ENCODE peak calls at places on chromosomes 12 and 14, in five cellular contexts. U is K562, I is GM12878, C is HCT116, R is HepG2. P is an unnamed sample.

GRCh38 chr14:91649930-91650329 is 82.0 kb downstream of the CATSPERB start:
- DNase-seq in R (peak), C (peak), I (no peak), U (no peak), P (no peak)

GRCh38 chr14:69882086-69882864 is 3.1 kb downstream of the SMOC1 start:
- DNase-seq in C (no peak), U (no peak), R (no peak), I (no peak), P (no peak)

GRCh38 chr12:113049976-113050742 is 6.4 kb upstream of the DTX1 start:
- DNase-seq in I (no peak), C (peak), R (peak), U (no peak), P (no peak)

GRCh38 chr14:75628816-75629215 is 31.9 kb downstream of the ERG28 start:
- DNase-seq in C (no peak), R (no peak), U (no peak), I (no peak), P (no peak)

GRCh38 chr12:52872644-52873384 is 24.0 kb upstream of the KRT78 start:
- DNase-seq in R (no peak), C (no peak), U (no peak), I (no peak), P (no peak)

GRCh38 chr12:52191841-52192791 is at the start of gene KRT80:
- DNase-seq in U (no peak), R (peak), C (peak), I (no peak), P (no peak)

GRCh38 chr12:53324113-53324778 is 2.8 kb upstream of the AAAS start:
- DNase-seq in R (no peak), I (peak), C (no peak), U (no peak), P (peak)

GRCh38 chr14:30484976-30485375 is 74.0 kb upstream of the G2E3 start:
- DNase-seq in R (no peak), U (no peak), I (no peak), C (no peak), P (peak)

GRCh38 chr12:128140551-128140950 is 126.4 kb upstream of the TMEM132C start:
- DNase-seq in R (no peak), U (no peak), C (no peak), I (no peak), P (no peak)

GRCh38 chr14:29906256-29906885 is 21.3 kb downstream of the PRKD1 start:
- DNase-seq in I (no peak), C (no peak), R (peak), U (no peak), P (no peak)

GRCh38 chr12:27343255-27344000 is 10.8 kb downstream of the BMAL2 start:
- DNase-seq in R (no peak), U (no peak), I (no peak), C (no peak), P (no peak)

GRCh38 chr14:22190411-22191191 is 398.4 kb downstream of the DAD1 start:
- DNase-seq in I (no peak), C (no peak), R (no peak), U (no peak), P (no peak)

GRCh38 chr12:122072031-122072970 is 6.3 kb upstream of the MLXIP start:
- DNase-seq in R (no peak), C (no peak), I (no peak), U (no peak), P (no peak)

GRCh38 chr14:79334272-79334671 is 877.0 kb downstream of the DIO2 start:
- DNase-seq in R (no peak), C (no peak), U (no peak), I (no peak), P (no peak)

GRCh38 chr12:82474798-82475184 is 116.5 kb downstream of the METTL25 start:
- DNase-seq in U (no peak), R (no peak), I (no peak), C (no peak), P (no peak)

GRCh38 chr12:68374315-68374982 is 42.3 kb upstream of the MDM1 start:
- DNase-seq in I (peak), C (no peak), R (no peak), U (no peak), P (no peak)

GRCh38 chr14:55221968-55222367 is 30.6 kb upstream of the DLGAP5 start:
- DNase-seq in U (no peak), R (no peak), I (no peak), C (no peak), P (no peak)

GRCh38 chr12:3973939-3974644 is 100.9 kb upstream of the PARP11 start:
- DNase-seq in C (no peak), U (no peak), R (no peak), I (no peak), P (peak)

GRCh38 chr12:58419905-58420304 is 478.5 kb downstream of the ATP23 start:
- DNase-seq in R (no peak), I (no peak), C (no peak), U (no peak), P (no peak)

GRCh38 chr12:58420496-58420895 is 479.1 kb downstream of the ATP23 start:
- DNase-seq in C (no peak), U (no peak), R (no peak), I (no peak), P (no peak)

GRCh38 chr12:58424735-58425379 is 483.5 kb downstream of the ATP23 start:
- DNase-seq in R (no peak), I (no peak), C (no peak), U (no peak), P (no peak)

GRCh38 chr12:58421990-58422389 is 480.6 kb downstream of the ATP23 start:
- DNase-seq in C (no peak), I (no peak), U (no peak), R (no peak), P (no peak)

DNA sequence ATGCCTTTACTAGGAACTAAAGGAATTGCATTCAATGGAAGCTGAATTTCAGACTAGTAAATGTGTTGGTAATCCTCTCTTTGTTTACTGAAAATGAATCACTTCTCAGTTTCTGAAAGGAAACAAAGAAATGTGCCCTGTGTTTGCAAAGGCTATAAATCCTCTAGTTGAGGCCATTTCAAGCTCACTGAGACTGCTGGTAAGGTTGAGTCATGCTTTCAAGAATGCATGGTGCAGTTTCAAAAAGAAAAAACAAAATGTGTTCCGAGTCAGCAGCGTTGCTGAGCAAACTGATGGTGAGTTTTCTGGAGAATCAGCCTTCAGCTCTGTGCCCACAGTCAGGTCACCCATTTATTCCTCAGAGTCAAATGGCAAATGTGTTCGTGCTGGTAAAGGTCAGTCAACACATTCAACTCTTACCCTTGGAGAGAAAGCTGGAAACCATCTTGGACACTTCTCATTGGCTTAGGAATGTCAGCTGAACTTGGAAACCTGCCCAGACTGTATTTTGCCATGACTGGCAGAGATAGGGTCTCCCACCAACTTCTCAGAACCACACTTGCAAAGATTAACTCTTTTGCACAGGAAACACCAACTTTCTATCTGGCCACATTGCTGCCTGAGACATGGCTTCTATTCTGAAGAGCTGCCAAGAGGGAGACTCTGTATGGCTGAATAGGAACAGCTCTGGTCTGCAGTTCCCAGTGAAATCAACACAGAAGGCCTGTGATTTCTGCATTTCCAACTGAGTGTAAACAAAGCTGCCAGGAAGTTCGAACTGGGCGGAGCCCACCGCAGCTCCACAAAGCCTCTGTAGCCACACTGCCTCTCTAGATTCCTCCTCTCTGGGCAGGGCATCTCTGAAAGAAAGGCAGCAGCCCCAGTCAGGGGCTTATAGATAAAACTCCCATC is 484.4 kb downstream of the ATP23 start:
- DNase-seq in R (peak), C (peak), U (no peak), I (peak), P (no peak)
- TF ChIP-seq SRF in R (no peak), C (no peak), U (no peak), I (no peak), P (no peak)

GRCh38 chr12:115451151-115451784 is 767.3 kb upstream of the TBX3 start:
- DNase-seq in U (no peak), R (no peak), I (no peak), C (no peak), P (no peak)
- H3K4me3 ChIP-seq in U (no peak), R (peak), I (peak), C (peak), P (peak)

DNA sequence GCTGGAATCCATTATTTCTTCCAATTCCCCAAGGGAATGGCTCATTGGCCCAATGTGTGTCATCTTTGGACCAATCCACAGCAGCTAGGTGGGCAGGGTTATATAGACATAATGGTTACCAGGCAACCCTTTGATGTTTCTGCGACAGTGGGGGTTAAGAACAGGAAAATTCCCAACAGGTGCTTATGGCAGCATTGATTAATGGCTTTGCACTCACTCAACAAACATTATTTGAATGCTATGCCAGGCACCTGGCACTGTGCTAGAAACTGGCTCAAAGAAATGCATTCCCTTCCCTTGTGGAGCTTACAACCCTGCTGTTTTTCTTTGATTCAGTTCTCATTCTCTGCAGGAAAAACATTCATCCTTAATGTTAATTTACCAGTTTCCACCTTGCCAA is 1221.0 kb downstream of the AACS start:
- DNase-seq in R (no peak), I (no peak), U (no peak), C (no peak), P (no peak)
- TF ChIP-seq SRF in R (no peak), I (no peak), U (no peak), C (no peak), P (no peak)

DNA sequence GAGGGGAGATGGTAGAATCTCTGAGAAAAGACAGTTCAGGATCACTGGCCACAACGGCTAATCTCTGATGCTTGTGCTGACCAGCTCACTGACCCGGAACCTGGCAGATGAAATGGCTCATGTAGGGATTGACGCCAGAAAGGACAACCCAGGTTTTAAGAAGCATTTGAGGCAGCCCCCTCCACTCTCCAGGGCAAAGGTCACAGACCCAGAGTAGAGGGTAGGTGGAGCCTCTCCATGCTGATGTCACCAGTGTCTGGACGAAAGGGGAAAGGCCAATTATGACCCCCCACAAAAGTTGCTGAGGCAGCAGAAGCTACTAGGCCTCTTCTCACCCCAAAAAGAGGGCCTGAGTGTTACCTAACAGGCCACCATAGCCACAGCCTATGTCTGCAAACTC is 1.2 kb downstream of the METTL1 start:
- DNase-seq in C (no peak), R (no peak), I (no peak), U (no peak), P (no peak)
- H3K4me3 ChIP-seq in C (peak), R (peak), I (peak), U (peak), P (no peak)

GRCh38 chr12:108647936-108648287 is 14.2 kb upstream of the SELPLG start:
- DNase-seq in I (no peak), U (no peak), C (no peak), R (no peak), P (no peak)

GRCh38 chr12:108649668-108650067 is 16.0 kb upstream of the SELPLG start:
- DNase-seq in C (peak), U (no peak), I (no peak), R (no peak), P (no peak)

GRCh38 chr12:108650083-108650482 is 16.4 kb upstream of the SELPLG start:
- DNase-seq in C (peak), I (no peak), R (no peak), U (no peak), P (no peak)

GRCh38 chr12:108648371-108648770 is 14.7 kb upstream of the SELPLG start:
- DNase-seq in U (no peak), R (no peak), I (no peak), C (no peak), P (no peak)

DNA sequence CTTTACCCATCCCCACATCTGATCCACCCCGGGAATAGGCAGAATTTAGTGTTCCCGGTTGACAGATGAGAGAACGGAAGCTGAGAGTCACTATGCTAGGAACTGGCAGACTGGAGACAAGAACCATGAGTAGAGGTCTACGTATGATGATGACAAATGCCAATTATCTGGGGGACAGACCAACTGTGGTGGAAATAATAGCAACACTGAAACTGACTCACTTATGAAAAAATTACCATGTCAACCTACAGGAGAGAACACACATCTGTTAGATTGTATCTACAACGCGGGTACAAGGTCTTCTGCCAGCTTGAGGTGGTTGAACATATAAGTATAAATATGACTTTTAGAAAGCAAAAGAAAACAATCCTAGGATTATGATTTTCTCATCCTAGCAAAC is 15.4 kb upstream of the SELPLG start:
- DNase-seq in C (no peak), R (no peak), U (no peak), I (no peak), P (no peak)
- TF ChIP-seq SRF in C (no peak), R (no peak), U (no peak), I (no peak), P (no peak)

GRCh38 chr14:104582649-104583048 is 3.1 kb downstream of the C14orf180 start:
- DNase-seq in R (no peak), C (no peak), I (no peak), U (peak), P (no peak)

GRCh38 chr14:104579507-104579906 is at the start of gene C14orf180:
- DNase-seq in I (no peak), C (no peak), U (no peak), R (no peak), P (no peak)

GRCh38 chr14:104580961-104581360 is 1.4 kb downstream of the C14orf180 start:
- DNase-seq in U (no peak), R (no peak), I (no peak), C (no peak), P (no peak)

GRCh38 chr14:104582005-104582404 is 2.4 kb downstream of the C14orf180 start:
- DNase-seq in R (no peak), C (no peak), I (no peak), U (peak), P (no peak)

DNA sequence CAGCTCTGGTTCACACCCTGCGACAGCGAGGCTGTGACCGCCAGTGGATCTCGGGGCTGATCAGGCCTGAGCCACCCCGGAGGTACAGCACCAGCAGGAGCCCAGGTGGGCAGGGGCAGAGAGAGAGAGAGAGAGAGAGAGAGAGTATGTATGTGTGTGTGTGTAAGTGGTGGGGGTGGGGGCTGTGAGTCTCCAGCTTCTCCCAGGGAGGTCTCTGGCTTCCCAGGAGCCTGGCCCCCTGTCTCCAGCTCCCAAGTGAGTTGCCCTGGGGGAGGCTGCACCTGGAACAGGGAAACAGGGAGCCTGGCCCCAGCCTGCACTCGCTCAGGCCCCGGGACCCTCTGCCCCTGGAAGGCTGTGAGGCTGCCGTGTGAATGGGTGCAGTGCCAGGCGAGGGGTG is 2.0 kb downstream of the C14orf180 start:
- DNase-seq in I (no peak), R (no peak), C (no peak), U (no peak), P (no peak)
- H3K4me3 ChIP-seq in I (no peak), R (no peak), C (no peak), U (no peak), P (no peak)